ENCODE peak calls at places on chromosomes 5 and 9, in four cellular contexts. J is HCT116, F is K562, H is HepG2. O is an unnamed sample.

GRCh38 chr5:135217669-135218485 is 181.2 kb downstream of the MACROH2A1 start:
- DNase-seq in J (no peak), F (peak), H (no peak), O (no peak)

GRCh38 chr5:132498152-132498551 is 7.6 kb upstream of the IRF1 start:
- DNase-seq in J (no peak), F (no peak), H (no peak), O (no peak)

GRCh38 chr5:151683936-151684586 is 2.7 kb downstream of the SPARC start:
- DNase-seq in J (no peak), F (no peak), H (no peak), O (no peak)

GRCh38 chr9:98807070-98807810 is at the start of gene GALNT12:
- DNase-seq in J (no peak), F (peak), H (no peak), O (no peak)

GRCh38 chr5:44932922-44933585 is 124.3 kb downstream of the MRPS30 start:
- DNase-seq in J (no peak), F (no peak), H (no peak), O (no peak)

GRCh38 chr9:34328500-34328982 is 527 bp downstream of the KIF24 start:
- DNase-seq in J (no peak), F (peak), H (no peak), O (no peak)

GRCh38 chr5:147460380-147460779 is 49.5 kb downstream of the DPYSL3 start:
- DNase-seq in J (no peak), F (no peak), H (no peak), O (no peak)

GRCh38 chr9:108217601-108218190 is 638.1 kb downstream of the ACTL7B start:
- DNase-seq in J (no peak), F (no peak), H (no peak), O (no peak)

GRCh38 chr5:67844937-67845336 is 370.6 kb upstream of the PIK3R1 start:
- DNase-seq in J (no peak), F (no peak), H (no peak), O (no peak)

GRCh38 chr5:67842806-67843205 is 372.8 kb upstream of the PIK3R1 start:
- DNase-seq in J (no peak), F (no peak), H (no peak), O (no peak)
- TF ChIP-seq TCF7L2 in J (no peak), F (no peak), H (no peak), O (no peak)

GRCh38 chr9:72333758-72334157 is 31.2 kb downstream of the ZFAND5 start:
- DNase-seq in J (no peak), F (peak), H (no peak), O (no peak)
- TF ChIP-seq CTCF in J (peak), F (peak), H (peak), O (peak)

DNA sequence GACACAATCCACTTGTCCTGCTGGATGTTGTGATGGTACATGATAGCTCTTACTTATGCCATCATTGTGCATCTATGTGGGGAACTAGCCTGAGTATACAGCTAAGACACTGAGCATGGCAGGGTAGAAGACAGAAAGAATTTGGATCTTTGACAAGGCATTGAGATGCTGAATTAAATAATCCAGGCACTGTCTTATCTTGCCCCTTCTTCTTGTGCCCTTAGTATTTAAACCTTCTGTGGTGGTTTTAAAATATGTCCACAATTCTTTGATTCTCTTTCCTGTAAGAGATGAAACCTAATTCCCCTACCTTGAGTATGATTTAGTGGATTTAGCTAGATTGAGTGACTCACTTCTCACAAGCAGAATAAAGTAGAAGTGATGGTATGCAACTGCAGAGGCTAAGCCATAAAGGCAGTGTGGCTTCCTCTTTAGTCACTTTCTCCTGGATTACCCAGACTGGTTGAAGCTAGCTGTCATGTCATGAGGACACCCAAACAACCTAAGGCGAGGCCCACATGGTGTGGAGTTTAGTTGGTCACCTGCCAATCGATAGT is 174.0 kb upstream of the NREP start:
- DNase-seq in J (no peak), F (no peak), H (no peak), O (no peak)
- TF ChIP-seq TCF7L2 in J (no peak), F (no peak), H (no peak), O (no peak)

DNA sequence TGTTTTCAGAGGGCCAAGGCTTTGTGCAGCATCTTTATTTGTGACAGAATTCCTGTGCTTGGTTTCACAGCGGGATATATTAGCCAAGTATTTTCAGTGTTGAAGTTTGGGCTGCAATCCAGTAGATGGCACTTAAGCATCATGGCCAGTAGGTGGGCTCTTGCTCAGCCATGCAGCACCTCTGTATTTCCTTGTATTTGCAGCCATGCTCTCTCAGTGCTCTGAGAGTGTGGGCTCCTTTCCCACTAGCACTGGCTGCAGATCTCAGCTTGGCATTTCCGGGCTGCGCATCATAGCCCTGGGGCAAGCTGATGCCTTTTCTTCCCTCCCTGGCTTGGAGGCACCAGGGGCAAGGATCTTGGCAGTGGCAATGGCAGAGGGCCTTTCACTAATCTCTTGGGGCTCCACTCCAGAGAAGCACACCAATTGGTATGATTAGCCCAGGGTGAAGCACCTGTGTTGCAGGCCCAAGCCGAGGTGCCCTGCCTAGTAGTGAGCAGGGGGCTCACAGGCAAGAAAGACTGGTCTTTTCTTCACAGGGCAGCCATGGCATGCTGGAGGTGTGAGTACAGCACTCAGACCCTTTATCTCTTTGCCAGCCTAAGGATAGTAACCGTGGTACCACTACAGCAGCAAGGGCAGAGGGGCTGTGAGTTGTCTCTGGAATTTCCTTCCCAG is 48.3 kb downstream of the SLCO6A1 start:
- DNase-seq in J (peak), F (no peak), H (peak), O (no peak)
- TF ChIP-seq CTCF in J (peak), F (no peak), H (peak), O (no peak)

GRCh38 chr5:145130996-145131395 is 704.1 kb downstream of the PRELID2 start:
- DNase-seq in J (no peak), F (no peak), H (no peak), O (no peak)
- TF ChIP-seq TCF7L2 in J (no peak), F (no peak), H (no peak), O (no peak)